ENCODE peak calls at places on chromosomes 3 and 15, in six cellular contexts. S is K562, J is HepG2, O is H1, B is GM12878, Y is SK-N-SH. W is an unnamed sample.

GRCh38 chr3:56862352-56863062 is 60.8 kb upstream of the ARHGEF3 start:
- DNase-seq in S (no peak), J (peak), O (no peak), B (no peak), Y (no peak), W (no peak)

GRCh38 chr3:13282986-13283876 is 136.9 kb downstream of the NUP210 start:
- DNase-seq in S (peak), J (no peak), O (peak), B (no peak), Y (peak), W (no peak)

GRCh38 chr3:185070491-185071335 is 82.1 kb downstream of the C3orf70 start:
- DNase-seq in S (peak), J (peak), O (peak), B (no peak), Y (peak), W (no peak)

GRCh38 chr3:133464573-133464972 is 64.7 kb downstream of the BFSP2 start:
- DNase-seq in S (no peak), J (no peak), O (no peak), B (no peak), Y (peak), W (no peak)

GRCh38 chr3:49134471-49135265 is 1.8 kb upstream of the LAMB2 start:
- DNase-seq in S (peak), J (peak), O (no peak), B (no peak), Y (no peak), W (no peak)

GRCh38 chr3:186514296-186515002 is 29.7 kb downstream of the CRYGS start:
- DNase-seq in S (peak), J (no peak), O (no peak), B (no peak), Y (no peak), W (peak)

GRCh38 chr3:63975705-63976104 is 47.6 kb downstream of the PSMD6 start:
- DNase-seq in S (no peak), J (peak), O (no peak), B (no peak), Y (no peak), W (no peak)

GRCh38 chr3:48039487-48040190 is 23.4 kb upstream of the MAP4 start:
- DNase-seq in S (no peak), J (peak), O (no peak), B (no peak), Y (no peak), W (no peak)

GRCh38 chr3:53804697-53805462 is 41.3 kb downstream of the CHDH start:
- DNase-seq in S (no peak), J (no peak), O (no peak), B (no peak), Y (peak), W (no peak)

GRCh38 chr3:63908081-63908736 is 4.0 kb downstream of the SCAANT1 start:
- DNase-seq in S (no peak), J (peak), O (no peak), B (no peak), Y (peak), W (no peak)

GRCh38 chr15:75129788-75130187 is 71.9 kb upstream of the C15orf39 start:
- DNase-seq in S (no peak), J (no peak), O (no peak), B (no peak), Y (no peak), W (no peak)

GRCh38 chr15:74776851-74777768 is 4.8 kb upstream of the CSK start:
- DNase-seq in S (no peak), J (no peak), O (no peak), B (peak), Y (peak), W (peak)

GRCh38 chr3:44865272-44866005 is 3.7 kb downstream of the TMEM42 start:
- DNase-seq in S (no peak), J (no peak), O (no peak), B (no peak), Y (no peak), W (no peak)

GRCh38 chr15:82648257-82649103 is 1.3 kb upstream of the CPEB1 start:
- DNase-seq in S (no peak), J (no peak), O (peak), B (no peak), Y (peak), W (no peak)

GRCh38 chr15:69976366-69976994 is 121.2 kb downstream of the TLE3 start:
- DNase-seq in S (peak), J (peak), O (peak), B (no peak), Y (no peak), W (peak)

GRCh38 chr3:60752800-60753199 is 498.5 kb downstream of the FHIT start:
- DNase-seq in S (no peak), J (no peak), O (no peak), B (no peak), Y (no peak), W (no peak)

GRCh38 chr15:74786659-74787165 is 4.8 kb downstream of the CSK start:
- DNase-seq in S (no peak), J (no peak), O (no peak), B (no peak), Y (no peak), W (no peak)

GRCh38 chr15:51130344-51130743 is 35.6 kb upstream of the TNFAIP8L3 start:
- DNase-seq in S (no peak), J (no peak), O (no peak), B (no peak), Y (no peak), W (no peak)

GRCh38 chr3:66469220-66469640 is 31.6 kb downstream of the LRIG1 start:
- DNase-seq in S (no peak), J (no peak), O (no peak), B (peak), Y (no peak), W (no peak)

GRCh38 chr15:98002874-98003273 is 42.4 kb downstream of the ARRDC4 start:
- DNase-seq in S (no peak), J (peak), O (no peak), B (no peak), Y (no peak), W (no peak)

GRCh38 chr3:64668582-64669510 is 19.0 kb downstream of the ADAMTS9 start:
- DNase-seq in S (no peak), J (no peak), O (no peak), B (no peak), Y (no peak), W (no peak)

GRCh38 chr15:57554063-57554820 is 37.5 kb upstream of the MYZAP start:
- DNase-seq in S (no peak), J (no peak), O (no peak), B (no peak), Y (peak), W (no peak)

GRCh38 chr3:160473978-160474377 is 24.4 kb upstream of the TRIM59 start:
- DNase-seq in S (no peak), J (no peak), O (no peak), B (no peak), Y (peak), W (no peak)

GRCh38 chr15:51227967-51228783 is 110.2 kb downstream of the CYP19A1 start:
- DNase-seq in S (peak), J (peak), O (no peak), B (peak), Y (no peak), W (peak)

GRCh38 chr15:74725845-74726773 is 781 bp upstream of the CYP1A1 start:
- DNase-seq in S (no peak), J (peak), O (peak), B (no peak), Y (peak), W (peak)

GRCh38 chr3:86967062-86967461 is 23.9 kb downstream of the VGLL3 start:
- DNase-seq in S (no peak), J (no peak), O (no peak), B (no peak), Y (no peak), W (no peak)

GRCh38 chr3:183378951-183379350 is 49.5 kb downstream of the MCF2L2 start:
- DNase-seq in S (no peak), J (peak), O (no peak), B (no peak), Y (no peak), W (no peak)

GRCh38 chr3:40872562-40872961 is 326.7 kb upstream of the CTNNB1 start:
- DNase-seq in S (no peak), J (no peak), O (no peak), B (no peak), Y (no peak), W (no peak)

GRCh38 chr3:129532261-129532660 is 3.8 kb downstream of the RHO start:
- DNase-seq in S (no peak), J (no peak), O (no peak), B (no peak), Y (no peak), W (no peak)

GRCh38 chr15:54373332-54373731 is 395.1 kb downstream of the UNC13C start:
- DNase-seq in S (no peak), J (no peak), O (no peak), B (no peak), Y (no peak), W (no peak)

GRCh38 chr3:111729087-111729846 is 129.8 kb upstream of the PHLDB2 start:
- DNase-seq in S (no peak), J (no peak), O (no peak), B (no peak), Y (no peak), W (no peak)

GRCh38 chr3:122094125-122094524 is 39.0 kb downstream of the CD86 start:
- DNase-seq in S (no peak), J (no peak), O (no peak), B (peak), Y (no peak), W (no peak)

GRCh38 chr3:112032377-112032776 is 2.2 kb upstream of the TMPRSS7 start:
- DNase-seq in S (no peak), J (no peak), O (no peak), B (no peak), Y (no peak), W (no peak)

GRCh38 chr15:64905119-64905831 is 6.4 kb upstream of the ANKDD1A start:
- DNase-seq in S (peak), J (peak), O (peak), B (no peak), Y (peak), W (peak)

GRCh38 chr3:72446406-72447058 is 401.7 kb downstream of the SHQ1 start:
- DNase-seq in S (no peak), J (no peak), O (peak), B (no peak), Y (no peak), W (peak)

GRCh38 chr15:68445351-68445750 is 13.4 kb upstream of the ITGA11 start:
- DNase-seq in S (no peak), J (no peak), O (no peak), B (no peak), Y (no peak), W (no peak)

GRCh38 chr3:159844383-159844730 is 144.3 kb upstream of the IL12A start:
- DNase-seq in S (no peak), J (no peak), O (no peak), B (no peak), Y (no peak), W (no peak)

GRCh38 chr3:187684880-187685279 is 14.7 kb upstream of the SST start:
- DNase-seq in S (no peak), J (no peak), O (no peak), B (no peak), Y (no peak), W (no peak)

GRCh38 chr3:156751461-156752025 is 74.6 kb upstream of the LEKR1 start:
- DNase-seq in S (no peak), J (no peak), O (peak), B (no peak), Y (peak), W (no peak)

GRCh38 chr15:40470423-40471104 is at the start of gene CHST14:
- DNase-seq in S (peak), J (peak), O (peak), B (no peak), Y (peak), W (peak)

GRCh38 chr15:40471105-40471777 is 457 bp downstream of the CHST14 start:
- DNase-seq in S (no peak), J (no peak), O (peak), B (no peak), Y (no peak), W (no peak)

GRCh38 chr15:40472171-40472727 is 1.5 kb downstream of the CHST14 start:
- DNase-seq in S (no peak), J (no peak), O (no peak), B (no peak), Y (no peak), W (no peak)

GRCh38 chr15:40469776-40470390 is 901 bp upstream of the CHST14 start:
- DNase-seq in S (no peak), J (no peak), O (no peak), B (no peak), Y (peak), W (no peak)

DNA sequence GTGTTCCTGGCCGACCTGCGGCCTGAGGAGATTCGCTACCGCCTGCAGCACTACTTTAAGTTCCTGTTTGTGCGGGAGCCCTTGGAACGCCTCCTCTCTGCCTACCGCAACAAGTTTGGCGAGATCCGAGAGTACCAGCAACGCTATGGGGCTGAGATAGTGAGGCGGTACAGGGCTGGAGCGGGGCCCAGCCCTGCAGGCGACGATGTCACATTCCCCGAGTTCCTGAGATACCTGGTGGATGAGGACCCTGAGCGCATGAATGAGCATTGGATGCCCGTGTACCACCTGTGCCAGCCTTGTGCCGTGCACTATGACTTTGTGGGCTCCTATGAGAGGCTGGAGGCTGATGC is 970 bp downstream of the CHST14 start:
- DNase-seq in S (no peak), J (peak), O (no peak), B (no peak), Y (no peak), W (no peak)
- TF ChIP-seq POLR2AphosphoS5 in S (no peak), J (no peak), O (no peak), B (no peak), Y (no peak), W (no peak)

DNA sequence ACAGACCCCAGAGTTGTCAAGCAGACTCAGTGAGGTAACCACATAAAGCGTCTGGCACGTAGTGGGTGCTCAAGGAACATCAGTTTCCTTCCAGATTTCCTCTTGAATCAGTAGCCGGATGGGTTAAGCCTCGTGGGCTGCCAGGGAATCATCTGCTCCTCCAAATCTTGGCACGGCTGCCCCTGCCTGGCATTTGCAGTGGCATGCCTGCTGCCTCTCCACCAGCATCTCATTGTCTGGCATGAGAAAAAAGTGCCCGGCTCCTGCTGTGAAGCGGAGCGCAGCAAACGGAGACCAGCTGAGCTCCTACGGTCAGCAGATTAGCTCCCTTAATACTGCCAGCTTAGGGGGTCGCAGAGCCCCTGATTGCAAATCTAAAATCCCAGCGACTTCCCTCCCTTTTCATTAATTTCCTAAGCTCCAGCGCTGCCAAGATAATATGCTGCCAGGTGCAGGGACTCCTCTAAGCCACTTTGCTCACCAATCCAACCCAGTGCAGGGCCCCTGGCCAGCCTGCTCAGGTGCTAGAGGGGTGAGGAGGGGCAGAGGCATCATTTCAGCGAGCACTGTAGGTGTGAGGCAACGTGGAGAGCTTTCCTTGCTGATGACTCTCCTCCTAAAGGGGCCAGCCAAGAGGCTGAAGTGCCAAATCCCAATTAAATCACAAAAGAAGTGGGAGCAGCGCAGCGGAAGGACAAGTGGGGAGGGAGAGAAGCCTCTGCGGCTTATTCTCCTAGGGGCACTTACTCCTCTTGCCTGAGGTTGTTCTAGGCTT is 49.6 kb upstream of the ST8SIA2 start:
- DNase-seq in S (no peak), J (no peak), O (peak), B (no peak), Y (no peak), W (no peak)
- TF ChIP-seq GABPA in S (no peak), J (no peak), O (no peak), B (no peak), Y (no peak), W (no peak)

GRCh38 chr3:59386165-59386564 is 336.3 kb upstream of the CFAP20DC start:
- DNase-seq in S (no peak), J (no peak), O (no peak), B (peak), Y (no peak), W (no peak)
- TF ChIP-seq POLR2AphosphoS5 in S (no peak), J (no peak), O (no peak), B (no peak), Y (no peak), W (no peak)

GRCh38 chr3:140186421-140186920 is 251.5 kb downstream of the CLSTN2 start:
- DNase-seq in S (no peak), J (no peak), O (no peak), B (no peak), Y (peak), W (no peak)
- TF ChIP-seq GABPA in S (no peak), J (no peak), O (no peak), B (no peak), Y (no peak), W (no peak)

GRCh38 chr3:197023241-197023997 is 6.2 kb downstream of the MELTF start:
- DNase-seq in S (no peak), J (no peak), O (no peak), B (peak), Y (peak), W (no peak)
- TF ChIP-seq POLR2AphosphoS5 in S (no peak), J (no peak), O (no peak), B (no peak), Y (no peak), W (no peak)

DNA sequence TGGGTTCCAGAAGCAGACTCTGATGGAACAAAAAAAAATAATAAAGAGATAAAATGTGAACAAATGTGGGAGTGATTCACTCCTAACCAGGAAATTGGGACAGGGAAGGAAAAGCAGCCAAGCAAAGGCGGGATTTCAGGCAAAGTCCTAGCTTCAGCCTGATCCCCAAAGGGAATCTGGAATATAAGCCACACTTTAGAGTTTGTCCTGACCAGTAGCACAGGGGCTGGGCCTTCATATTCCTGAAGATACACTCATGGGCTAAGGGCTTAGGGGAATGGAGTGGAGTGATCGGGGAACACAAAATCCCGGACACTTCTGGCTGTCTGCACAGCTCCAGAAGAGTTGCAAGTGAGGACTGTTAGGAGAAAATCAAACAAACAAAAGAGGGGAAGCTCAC is 135.0 kb upstream of the COL8A1 start:
- DNase-seq in S (no peak), J (no peak), O (no peak), B (no peak), Y (no peak), W (no peak)
- TF ChIP-seq GABPA in S (no peak), J (no peak), O (no peak), B (no peak), Y (no peak), W (no peak)

DNA sequence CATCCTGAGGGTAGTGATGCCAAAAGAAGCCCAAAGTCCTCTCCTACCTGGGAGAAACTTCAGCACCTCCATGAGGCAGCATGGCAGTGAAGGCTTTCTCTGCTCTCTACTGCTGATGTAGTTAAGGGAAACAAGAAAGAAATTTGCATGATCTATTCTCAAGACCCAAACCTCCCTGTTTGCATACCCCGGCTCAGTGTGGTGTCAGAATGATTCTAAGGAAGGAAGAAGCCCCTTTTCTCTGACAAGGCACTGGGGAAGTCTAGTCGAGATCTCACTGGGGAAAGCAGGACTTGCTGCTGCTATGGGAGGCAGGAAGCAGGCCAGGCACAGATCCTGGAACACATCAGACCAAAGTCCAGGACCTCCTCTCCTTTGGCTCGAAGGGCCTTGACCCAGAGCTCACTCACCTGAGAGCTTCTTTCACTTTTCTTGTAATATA is 89.4 kb upstream of the ICE2 start:
- DNase-seq in S (no peak), J (no peak), O (no peak), B (peak), Y (no peak), W (no peak)
- TF ChIP-seq POLR2AphosphoS5 in S (no peak), J (no peak), O (no peak), B (peak), Y (no peak), W (no peak)

GRCh38 chr3:30578986-30579579 is 27.3 kb upstream of the TGFBR2 start:
- DNase-seq in S (no peak), J (no peak), O (no peak), B (no peak), Y (no peak), W (no peak)

GRCh38 chr3:30578479-30578878 is 27.9 kb upstream of the TGFBR2 start:
- DNase-seq in S (no peak), J (peak), O (no peak), B (no peak), Y (no peak), W (peak)

GRCh38 chr3:30581067-30581585 is 25.3 kb upstream of the TGFBR2 start:
- DNase-seq in S (no peak), J (no peak), O (no peak), B (no peak), Y (no peak), W (no peak)

GRCh38 chr3:30576946-30577345 is 29.5 kb upstream of the TGFBR2 start:
- DNase-seq in S (no peak), J (no peak), O (no peak), B (no peak), Y (no peak), W (no peak)

GRCh38 chr3:30577788-30578187 is 28.6 kb upstream of the TGFBR2 start:
- DNase-seq in S (no peak), J (no peak), O (no peak), B (no peak), Y (no peak), W (no peak)
- TF ChIP-seq GABPA in S (no peak), J (no peak), O (no peak), B (peak), Y (no peak), W (no peak)

GRCh38 chr15:92898988-92899909 is 875 bp upstream of the CHD2 start:
- DNase-seq in S (no peak), J (no peak), O (no peak), B (no peak), Y (no peak), W (peak)
- TF ChIP-seq POLR2AphosphoS5 in S (no peak), J (peak), O (peak), B (no peak), Y (no peak), W (no peak)